ENCODE peak calls at places on chromosomes 3 and 15, in five cellular contexts. S, W, G, B and A are unnamed samples.

GRCh38 chr3:46935168-46935858 is 41.2 kb downstream of the CCDC12 start:
- DNase-seq in S (peak), W (peak), G (no peak), B (peak), A (peak)

GRCh38 chr15:89096664-89097063 is 8.4 kb downstream of the ABHD2 start:
- DNase-seq in S (peak), W (no peak), G (no peak), B (peak), A (no peak)

GRCh38 chr3:10365791-10366190 is 44.9 kb upstream of the SEC13 start:
- DNase-seq in S (peak), W (no peak), G (no peak), B (no peak), A (no peak)

GRCh38 chr3:121418182-121418581 is 127.6 kb downstream of the POLQ start:
- DNase-seq in S (no peak), W (no peak), G (no peak), B (no peak), A (no peak)

GRCh38 chr15:29812384-29812694 is 9.9 kb downstream of the TJP1 start:
- DNase-seq in S (peak), W (no peak), G (no peak), B (no peak), A (no peak)

GRCh38 chr3:33231755-33232465 is 13.3 kb upstream of the SUSD5 start:
- DNase-seq in S (no peak), W (no peak), G (no peak), B (no peak), A (no peak)

GRCh38 chr15:82177291-82178010 is 85.1 kb downstream of the EFL1 start:
- DNase-seq in S (peak), W (no peak), G (no peak), B (no peak), A (no peak)

GRCh38 chr15:99727330-99727729 is 5.9 kb downstream of the LYSMD4 start:
- DNase-seq in S (no peak), W (no peak), G (no peak), B (no peak), A (no peak)

GRCh38 chr15:47784820-47785219 is 67.5 kb downstream of the SEMA6D start:
- DNase-seq in S (no peak), W (no peak), G (no peak), B (no peak), A (no peak)

GRCh38 chr3:186254676-186255665 is 107.1 kb downstream of the DGKG start:
- DNase-seq in S (no peak), W (no peak), G (no peak), B (no peak), A (no peak)

GRCh38 chr3:143302638-143303171 is 183.1 kb downstream of the CHST2 start:
- DNase-seq in S (peak), W (no peak), G (no peak), B (no peak), A (peak)

GRCh38 chr15:39582286-39582976 is 1.6 kb downstream of the THBS1 start:
- DNase-seq in S (peak), W (no peak), G (no peak), B (no peak), A (no peak)

GRCh38 chr3:24387493-24387892 is 107.2 kb downstream of the THRB start:
- DNase-seq in S (peak), W (no peak), G (no peak), B (no peak), A (no peak)

GRCh38 chr3:159733194-159733860 is 255.3 kb upstream of the IL12A start:
- DNase-seq in S (peak), W (peak), G (no peak), B (no peak), A (no peak)

GRCh38 chr3:108590443-108590842 is 921 bp downstream of the DZIP3 start:
- DNase-seq in S (peak), W (no peak), G (no peak), B (no peak), A (no peak)

GRCh38 chr3:101273608-101274007 is 46.8 kb downstream of the IMPG2 start:
- DNase-seq in S (no peak), W (no peak), G (no peak), B (no peak), A (no peak)

GRCh38 chr3:9914559-9915251 is 2.2 kb upstream of the IL17RC start:
- DNase-seq in S (no peak), W (no peak), G (no peak), B (no peak), A (no peak)

GRCh38 chr3:196650740-196651311 is 11.3 kb downstream of the NRROS start:
- DNase-seq in S (peak), W (no peak), G (no peak), B (peak), A (peak)

GRCh38 chr3:24196526-24196925 is 251.4 kb downstream of the NR1D2 start:
- DNase-seq in S (peak), W (no peak), G (no peak), B (no peak), A (no peak)

GRCh38 chr3:125434582-125435011 is 59.5 kb upstream of the ZNF148 start:
- DNase-seq in S (no peak), W (no peak), G (no peak), B (no peak), A (no peak)

GRCh38 chr3:134312072-134312872 is 61.6 kb upstream of the RYK start:
- DNase-seq in S (no peak), W (no peak), G (no peak), B (peak), A (peak)